ENCODE peak calls at places on chromosomes 4 and X, in eight cellular contexts. W is WTC11, O is psoas muscle, K is T-helper 2 cell, N is fibroblast of lung, Y is NCI-H146, A is bronchial epithelial cell, B is adrenal gland. M is an unnamed sample.

GRCh38 chrX:101287402-101287801 is 3.7 kb downstream of the TAF7L start:
- DNase-seq in W (no peak), O (no peak), K (no peak), N (peak; percentile 14), Y (peak; percentile 15), A (peak; percentile 43), B (no peak), M (peak; percentile 33)

GRCh38 chrX:49041683-49042529 is 1.3 kb downstream of the TFE3 start:
- DNase-seq in W (no peak), O (no peak), K (no peak), N (peak; percentile 69), Y (no peak), A (peak; percentile 63), B (peak; percentile 29), M (no peak)

GRCh38 chr4:147015531-147015930 is 69.9 kb upstream of the TTC29 start:
- DNase-seq in W (no peak), O (no peak), K (no peak), N (no peak), Y (no peak), A (no peak), B (no peak), M (no peak)

GRCh38 chrX:41590641-41591040 is 98.1 kb upstream of the GPR34 start:
- DNase-seq in W (no peak), O (no peak), K (no peak), N (no peak), Y (no peak), A (no peak), B (no peak), M (no peak)

GRCh38 chr4:8607603-8608481 is 15.3 kb downstream of the CPZ start:
- DNase-seq in W (peak; percentile 89), O (no peak), K (peak; percentile 15), N (no peak), Y (peak; percentile 14), A (no peak), B (no peak), M (peak; percentile 1)

GRCh38 chrX:38214551-38214950 is 6.1 kb downstream of the SRPX start:
- DNase-seq in W (no peak), O (no peak), K (no peak), N (peak; percentile 74), Y (no peak), A (peak; percentile 36), B (no peak), M (no peak)

GRCh38 chr4:6906046-6906445 is 3.6 kb upstream of the TBC1D14 start:
- DNase-seq in W (no peak), O (no peak), K (no peak), N (no peak), Y (no peak), A (no peak), B (no peak), M (no peak)

GRCh38 chr4:137610960-137611359 is 78.7 kb upstream of the PCDH18 start:
- DNase-seq in W (peak; percentile 32), O (no peak), K (no peak), N (peak; percentile 9), Y (no peak), A (peak; percentile 8), B (no peak), M (no peak)

GRCh38 chrX:29617725-29618124 is 597.6 kb upstream of the MAGEB2 start:
- DNase-seq in W (no peak), O (no peak), K (no peak), N (no peak), Y (no peak), A (no peak), B (no peak), M (no peak)

GRCh38 chr4:31998807-31999206 is 1278.6 kb downstream of the PCDH7 start:
- DNase-seq in W (no peak), O (no peak), K (no peak), N (no peak), Y (peak; percentile 44), A (no peak), B (no peak), M (no peak)

GRCh38 chrX:133314297-133314696 is 96.1 kb upstream of the TFDP3 start:
- DNase-seq in W (no peak), O (no peak), K (no peak), N (no peak), Y (no peak), A (no peak), B (no peak), M (no peak)

GRCh38 chrX:69066966-69067525 is 98.2 kb downstream of the PJA1 start:
- DNase-seq in W (no peak), O (no peak), K (no peak), N (peak; percentile 51), Y (no peak), A (no peak), B (no peak), M (no peak)

GRCh38 chr4:93031431-93032098 is 727.8 kb downstream of the GRID2 start:
- DNase-seq in W (no peak), O (no peak), K (no peak), N (no peak), Y (no peak), A (no peak), B (no peak), M (no peak)

GRCh38 chr4:17817027-17817426 is 6.2 kb downstream of the NCAPG start:
- DNase-seq in W (no peak), O (no peak), K (no peak), N (peak; percentile 69), Y (peak; percentile 12), A (peak; percentile 63), B (no peak), M (peak; percentile 21)

GRCh38 chrX:153685751-153686676 is 1.7 kb upstream of the SLC6A8 start:
- DNase-seq in W (no peak), O (peak; percentile 53), K (no peak), N (no peak), Y (no peak), A (no peak), B (peak; percentile 9), M (no peak)

GRCh38 chrX:72312311-72312940 is 6.7 kb upstream of the CITED1 start:
- DNase-seq in W (no peak), O (no peak), K (no peak), N (no peak), Y (no peak), A (peak; percentile 49), B (no peak), M (no peak)

GRCh38 chrX:154123241-154124219 is 20.5 kb upstream of the OPN1LW start:
- DNase-seq in W (no peak), O (no peak), K (no peak), N (no peak), Y (no peak), A (peak; percentile 0), B (peak; percentile 29), M (no peak)

GRCh38 chrX:102599950-102600579 is 750 bp downstream of the ARMCX5 start:
- DNase-seq in W (no peak), O (no peak), K (no peak), N (peak; percentile 48), Y (peak; percentile 11), A (peak; percentile 15), B (no peak), M (no peak)

GRCh38 chr4:41977709-41978108 is 3.8 kb upstream of the DCAF4L1 start:
- DNase-seq in W (no peak), O (no peak), K (no peak), N (peak; percentile 48), Y (no peak), A (peak; percentile 19), B (no peak), M (no peak)

GRCh38 chr4:173134426-173134825 is 34.2 kb upstream of the GALNT7 start:
- DNase-seq in W (no peak), O (no peak), K (no peak), N (no peak), Y (no peak), A (no peak), B (no peak), M (no peak)

GRCh38 chrX:51332188-51332942 is at the start of gene NUDT10:
- DNase-seq in W (peak; percentile 84), O (peak; percentile 55), K (peak; percentile 3), N (peak; percentile 58), Y (peak; percentile 57), A (peak; percentile 30), B (peak; percentile 58), M (peak; percentile 40)

GRCh38 chrX:44306336-44306735 is 37.1 kb downstream of the EFHC2 start:
- DNase-seq in W (no peak), O (no peak), K (no peak), N (peak; percentile 28), Y (no peak), A (peak; percentile 76), B (no peak), M (no peak)

GRCh38 chr4:54813674-54814073 is 155.9 kb downstream of the KIT start:
- DNase-seq in W (no peak), O (no peak), K (no peak), N (no peak), Y (no peak), A (no peak), B (no peak), M (no peak)